ENCODE peak calls at places on chromosome 18, in eight cellular contexts. U is cardiac septum; E is HS-27A; P is activated CD4-positive, alpha-beta T cell treated with anti-CD3 and anti-CD28 coated beads, Interleukin-2, amount 50 U/mL, for 4 hours; O is HS-5; T is IMR-90; J is posterior vena cava; C is sciatic nerve. Y is an unnamed sample.

GRCh38 chr18:55317322-55317721 is 270.7 kb downstream of the TCF4 start:
- DNase-seq in P (no peak), C (no peak), O (no peak), T (no peak), U (no peak), J (no peak), E (no peak), Y (no peak)

GRCh38 chr18:36308711-36309435 is 11.4 kb downstream of the FHOD3 start:
- DNase-seq in E (no peak), C (no peak), O (no peak), U (no peak), P (no peak), T (no peak), J (no peak), Y (no peak)

GRCh38 chr18:44715245-44715644 is 34.6 kb downstream of the SETBP1 start:
- DNase-seq in J (peak), U (no peak), T (no peak), P (no peak), E (no peak), O (peak), C (no peak), Y (no peak)

GRCh38 chr18:58989184-58989759 is 124.6 kb downstream of the ZNF532 start:
- DNase-seq in O (no peak), P (no peak), C (no peak), J (no peak), E (no peak), U (no peak), T (no peak), Y (no peak)

GRCh38 chr18:59823611-59824195 is 76.1 kb upstream of the PMAIP1 start:
- DNase-seq in P (peak), E (peak), C (peak), U (no peak), J (no peak), T (peak), O (peak), Y (no peak)

GRCh38 chr18:13175266-13175665 is 43.3 kb upstream of the LDLRAD4 start:
- DNase-seq in U (no peak), P (no peak), E (no peak), O (no peak), C (no peak), J (no peak), T (no peak), Y (no peak)

GRCh38 chr18:68847219-68847860 is 49.5 kb downstream of the CCDC102B start:
- DNase-seq in C (no peak), P (no peak), U (no peak), E (no peak), J (no peak), O (no peak), T (peak), Y (no peak)

GRCh38 chr18:43079422-43079821 is 36.1 kb downstream of the RIT2 start:
- DNase-seq in T (no peak), C (no peak), E (no peak), J (no peak), O (no peak), U (no peak), P (no peak), Y (no peak)

Y was measured in upper lobe of right lung.